ENCODE peak calls at places on chromosomes 6 and 20, in ten cellular contexts. One of them, this sample, is unnamed.
A peak's percentile ranks its signal among the peaks of the same experiment; 100 is the strongest.

GRCh38 chr20:35750611-35751010 is 8.6 kb upstream of the RBM39 start:
- DNase-seq in GM23338: no peak
- DNase-seq in suprapubic skin: no peak
- DNase-seq in upper lobe of right lung: no peak
- DNase-seq in CD4-positive, alpha-beta T cell: no peak
- DNase-seq in spleen: no peak
- DNase-seq in breast epithelium: no peak
- DNase-seq in AG04450: no peak
- DNase-seq in brain microvascular endothelial cell: no peak
- DNase-seq in IMR-90: no peak
- DNase-seq in this sample: no peak

GRCh38 chr6:39791311-39791710 is 865 bp upstream of the DAAM2 start:
- DNase-seq in suprapubic skin: no peak
- DNase-seq in spleen: no peak
- DNase-seq in AG04450: no peak
- DNase-seq in brain microvascular endothelial cell: no peak
- DNase-seq in CD4-positive, alpha-beta T cell: no peak
- DNase-seq in IMR-90: no peak
- DNase-seq in GM23338: peak; percentile 47
- DNase-seq in breast epithelium: no peak
- DNase-seq in upper lobe of right lung: no peak
- DNase-seq in this sample: no peak

GRCh38 chr6:168101201-168102092 is 22.4 kb upstream of the FRMD1 start:
- DNase-seq in GM23338: peak; percentile 58
- DNase-seq in upper lobe of right lung: peak; percentile 59
- DNase-seq in suprapubic skin: no peak
- DNase-seq in AG04450: no peak
- DNase-seq in spleen: peak; percentile 74
- DNase-seq in brain microvascular endothelial cell: no peak
- DNase-seq in CD4-positive, alpha-beta T cell: no peak
- DNase-seq in IMR-90: no peak
- DNase-seq in breast epithelium: no peak
- DNase-seq in this sample: no peak

GRCh38 chr6:129475477-129476247 is 234.3 kb downstream of the ARHGAP18 start:
- DNase-seq in spleen: no peak
- DNase-seq in IMR-90: peak; percentile 4
- DNase-seq in brain microvascular endothelial cell: no peak
- DNase-seq in GM23338: no peak
- DNase-seq in upper lobe of right lung: no peak
- DNase-seq in CD4-positive, alpha-beta T cell: no peak
- DNase-seq in AG04450: no peak
- DNase-seq in suprapubic skin: no peak
- DNase-seq in breast epithelium: no peak
- DNase-seq in this sample: no peak

GRCh38 chr6:152981989-152982767 is 663 bp downstream of the FBXO5 start:
- DNase-seq in suprapubic skin: peak; percentile 72
- DNase-seq in IMR-90: no peak
- DNase-seq in spleen: peak; percentile 90
- DNase-seq in breast epithelium: no peak
- DNase-seq in brain microvascular endothelial cell: no peak
- DNase-seq in upper lobe of right lung: peak; percentile 63
- DNase-seq in GM23338: peak; percentile 26
- DNase-seq in AG04450: no peak
- DNase-seq in CD4-positive, alpha-beta T cell: peak; percentile 35
- DNase-seq in this sample: no peak

GRCh38 chr6:31870385-31870921 is 7.8 kb upstream of the NEU1 start:
- DNase-seq in GM23338: peak; percentile 66
- DNase-seq in upper lobe of right lung: no peak
- DNase-seq in breast epithelium: no peak
- DNase-seq in spleen: no peak
- DNase-seq in AG04450: no peak
- DNase-seq in brain microvascular endothelial cell: no peak
- DNase-seq in IMR-90: no peak
- DNase-seq in suprapubic skin: no peak
- DNase-seq in CD4-positive, alpha-beta T cell: no peak
- DNase-seq in this sample: no peak

GRCh38 chr6:155448823-155449789 is 6.5 kb downstream of the NOX3 start:
- DNase-seq in AG04450: no peak
- DNase-seq in suprapubic skin: no peak
- DNase-seq in spleen: no peak
- DNase-seq in IMR-90: no peak
- DNase-seq in GM23338: peak; percentile 34
- DNase-seq in brain microvascular endothelial cell: no peak
- DNase-seq in upper lobe of right lung: no peak
- DNase-seq in CD4-positive, alpha-beta T cell: no peak
- DNase-seq in breast epithelium: no peak
- DNase-seq in this sample: no peak

GRCh38 chr6:160192840-160193239 is 65.8 kb downstream of the SLC22A2 start:
- DNase-seq in brain microvascular endothelial cell: no peak
- DNase-seq in IMR-90: no peak
- DNase-seq in GM23338: no peak
- DNase-seq in upper lobe of right lung: no peak
- DNase-seq in AG04450: no peak
- DNase-seq in breast epithelium: no peak
- DNase-seq in spleen: no peak
- DNase-seq in suprapubic skin: no peak
- DNase-seq in CD4-positive, alpha-beta T cell: no peak
- DNase-seq in this sample: no peak

GRCh38 chr20:52096117-52096516 is 95.5 kb downstream of the ZFP64 start:
- DNase-seq in suprapubic skin: peak; percentile 41
- DNase-seq in breast epithelium: no peak
- DNase-seq in GM23338: no peak
- DNase-seq in AG04450: no peak
- DNase-seq in brain microvascular endothelial cell: no peak
- DNase-seq in CD4-positive, alpha-beta T cell: no peak
- DNase-seq in upper lobe of right lung: no peak
- DNase-seq in IMR-90: no peak
- DNase-seq in spleen: no peak
- DNase-seq in this sample: no peak

GRCh38 chr6:24412294-24412693 is 9.6 kb downstream of the MRS2 start:
- DNase-seq in IMR-90: no peak
- DNase-seq in breast epithelium: no peak
- DNase-seq in brain microvascular endothelial cell: no peak
- DNase-seq in spleen: no peak
- DNase-seq in GM23338: no peak
- DNase-seq in CD4-positive, alpha-beta T cell: no peak
- DNase-seq in suprapubic skin: no peak
- DNase-seq in AG04450: no peak
- DNase-seq in upper lobe of right lung: no peak
- DNase-seq in this sample: no peak

GRCh38 chr6:51112731-51113130 is 294.1 kb downstream of the TFAP2B start:
- DNase-seq in CD4-positive, alpha-beta T cell: no peak
- DNase-seq in breast epithelium: no peak
- DNase-seq in brain microvascular endothelial cell: no peak
- DNase-seq in spleen: no peak
- DNase-seq in GM23338: no peak
- DNase-seq in AG04450: no peak
- DNase-seq in suprapubic skin: no peak
- DNase-seq in IMR-90: no peak
- DNase-seq in upper lobe of right lung: no peak
- DNase-seq in this sample: no peak

GRCh38 chr6:146526192-146526591 is 17.4 kb upstream of the RAB32 start:
- DNase-seq in AG04450: no peak
- DNase-seq in CD4-positive, alpha-beta T cell: no peak
- DNase-seq in spleen: no peak
- DNase-seq in IMR-90: no peak
- DNase-seq in brain microvascular endothelial cell: peak; percentile 17
- DNase-seq in GM23338: no peak
- DNase-seq in suprapubic skin: no peak
- DNase-seq in breast epithelium: no peak
- DNase-seq in upper lobe of right lung: no peak
- DNase-seq in this sample: no peak
- TF ChIP-seq CTCF in AG04450: peak; percentile 24
- TF ChIP-seq CTCF in CD4-positive, alpha-beta T cell: no peak
- TF ChIP-seq CTCF in spleen: no peak
- TF ChIP-seq CTCF in IMR-90: no peak
- TF ChIP-seq CTCF in brain microvascular endothelial cell: peak; percentile 48
- TF ChIP-seq CTCF in GM23338: peak; percentile 48
- TF ChIP-seq CTCF in suprapubic skin: no peak
- TF ChIP-seq CTCF in breast epithelium: no peak
- TF ChIP-seq CTCF in upper lobe of right lung: no peak
- TF ChIP-seq CTCF in this sample: no peak

GRCh38 chr20:2520617-2521016 is 11.9 kb upstream of the ZNF343 start:
- DNase-seq in suprapubic skin: no peak
- DNase-seq in IMR-90: no peak
- DNase-seq in breast epithelium: no peak
- DNase-seq in AG04450: no peak
- DNase-seq in GM23338: no peak
- DNase-seq in upper lobe of right lung: no peak
- DNase-seq in spleen: no peak
- DNase-seq in brain microvascular endothelial cell: no peak
- DNase-seq in CD4-positive, alpha-beta T cell: no peak
- DNase-seq in this sample: no peak

GRCh38 chr20:2518096-2518495 is 9.4 kb upstream of the ZNF343 start:
- DNase-seq in CD4-positive, alpha-beta T cell: no peak
- DNase-seq in brain microvascular endothelial cell: no peak
- DNase-seq in GM23338: no peak
- DNase-seq in upper lobe of right lung: no peak
- DNase-seq in suprapubic skin: no peak
- DNase-seq in IMR-90: no peak
- DNase-seq in breast epithelium: no peak
- DNase-seq in spleen: no peak
- DNase-seq in AG04450: no peak
- DNase-seq in this sample: no peak

GRCh38 chr20:2516399-2516798 is 7.7 kb upstream of the ZNF343 start:
- DNase-seq in suprapubic skin: no peak
- DNase-seq in CD4-positive, alpha-beta T cell: no peak
- DNase-seq in breast epithelium: no peak
- DNase-seq in spleen: no peak
- DNase-seq in GM23338: no peak
- DNase-seq in upper lobe of right lung: no peak
- DNase-seq in IMR-90: no peak
- DNase-seq in brain microvascular endothelial cell: no peak
- DNase-seq in AG04450: no peak
- DNase-seq in this sample: no peak

GRCh38 chr20:2519115-2519815 is 10.6 kb upstream of the ZNF343 start:
- DNase-seq in suprapubic skin: no peak
- DNase-seq in breast epithelium: no peak
- DNase-seq in upper lobe of right lung: no peak
- DNase-seq in GM23338: no peak
- DNase-seq in brain microvascular endothelial cell: peak; percentile 27
- DNase-seq in spleen: no peak
- DNase-seq in AG04450: peak; percentile 67
- DNase-seq in CD4-positive, alpha-beta T cell: no peak
- DNase-seq in IMR-90: peak; percentile 87
- DNase-seq in this sample: no peak

GRCh38 chr20:2518558-2518957 is 9.8 kb upstream of the ZNF343 start:
- DNase-seq in upper lobe of right lung: no peak
- DNase-seq in suprapubic skin: no peak
- DNase-seq in breast epithelium: no peak
- DNase-seq in spleen: no peak
- DNase-seq in CD4-positive, alpha-beta T cell: no peak
- DNase-seq in GM23338: no peak
- DNase-seq in AG04450: no peak
- DNase-seq in brain microvascular endothelial cell: no peak
- DNase-seq in IMR-90: no peak
- DNase-seq in this sample: no peak
- H3K27me3 ChIP-seq in upper lobe of right lung: no peaks in the 10 kb centered on the region
- H3K27me3 ChIP-seq in suprapubic skin: no peaks in the 10 kb centered on the region
- H3K27me3 ChIP-seq in breast epithelium: no peaks in the 10 kb centered on the region
- H3K27me3 ChIP-seq in spleen: no peaks in the 10 kb centered on the region
- H3K27me3 ChIP-seq in CD4-positive, alpha-beta T cell: no peaks in the 10 kb centered on the region
- H3K27me3 ChIP-seq in GM23338: peaks cover 100% of the 10 kb centered on the region
- H3K27me3 ChIP-seq in AG04450: no peaks in the 10 kb centered on the region
- H3K27me3 ChIP-seq in brain microvascular endothelial cell: no peaks in the 10 kb centered on the region
- H3K27me3 ChIP-seq in IMR-90: no peaks in the 10 kb centered on the region
- H3K27me3 ChIP-seq in this sample: no peaks in the 10 kb centered on the region

GRCh38 chr20:24565952-24566351 is 96.5 kb downstream of the SYNDIG1 start:
- DNase-seq in CD4-positive, alpha-beta T cell: no peak
- DNase-seq in spleen: no peak
- DNase-seq in breast epithelium: no peak
- DNase-seq in upper lobe of right lung: no peak
- DNase-seq in AG04450: no peak
- DNase-seq in brain microvascular endothelial cell: no peak
- DNase-seq in suprapubic skin: no peak
- DNase-seq in GM23338: no peak
- DNase-seq in IMR-90: no peak
- DNase-seq in this sample: no peak

GRCh38 chr20:24571159-24571558 is 101.7 kb downstream of the SYNDIG1 start:
- DNase-seq in spleen: no peak
- DNase-seq in IMR-90: no peak
- DNase-seq in breast epithelium: no peak
- DNase-seq in AG04450: no peak
- DNase-seq in upper lobe of right lung: no peak
- DNase-seq in CD4-positive, alpha-beta T cell: no peak
- DNase-seq in suprapubic skin: no peak
- DNase-seq in GM23338: no peak
- DNase-seq in brain microvascular endothelial cell: no peak
- DNase-seq in this sample: no peak

GRCh38 chr20:24568842-24569241 is 99.4 kb downstream of the SYNDIG1 start:
- DNase-seq in AG04450: no peak
- DNase-seq in CD4-positive, alpha-beta T cell: no peak
- DNase-seq in spleen: no peak
- DNase-seq in suprapubic skin: no peak
- DNase-seq in breast epithelium: no peak
- DNase-seq in GM23338: no peak
- DNase-seq in IMR-90: no peak
- DNase-seq in brain microvascular endothelial cell: no peak
- DNase-seq in upper lobe of right lung: no peak
- DNase-seq in this sample: no peak

GRCh38 chr20:24567508-24567907 is 98.1 kb downstream of the SYNDIG1 start:
- DNase-seq in GM23338: no peak
- DNase-seq in CD4-positive, alpha-beta T cell: no peak
- DNase-seq in AG04450: no peak
- DNase-seq in suprapubic skin: no peak
- DNase-seq in spleen: no peak
- DNase-seq in upper lobe of right lung: peak; percentile 29
- DNase-seq in brain microvascular endothelial cell: no peak
- DNase-seq in breast epithelium: no peak
- DNase-seq in IMR-90: no peak
- DNase-seq in this sample: no peak

DNA sequence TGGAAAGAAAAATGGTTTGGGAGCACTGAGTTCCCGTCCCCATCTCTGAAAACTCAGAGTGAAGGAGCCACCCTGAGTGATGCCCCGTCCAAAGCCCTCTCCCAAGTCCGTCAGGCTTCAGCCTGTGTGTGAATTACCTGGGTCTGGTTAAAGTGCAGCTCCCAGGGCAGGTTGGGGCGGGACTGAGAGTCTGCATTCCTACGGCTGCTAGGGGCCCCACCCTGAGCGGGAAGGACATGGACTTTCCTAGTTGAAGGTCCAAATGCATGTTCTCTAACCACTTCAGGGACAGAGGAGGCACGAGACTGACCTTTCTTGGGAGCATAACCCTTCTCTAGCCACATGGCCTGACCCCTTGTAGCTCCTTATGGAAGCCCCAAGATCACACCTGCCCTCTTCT is 97.2 kb downstream of the SYNDIG1 start:
- DNase-seq in suprapubic skin: no peak
- DNase-seq in IMR-90: no peak
- DNase-seq in breast epithelium: no peak
- DNase-seq in upper lobe of right lung: no peak
- DNase-seq in CD4-positive, alpha-beta T cell: no peak
- DNase-seq in spleen: no peak
- DNase-seq in AG04450: no peak
- DNase-seq in GM23338: no peak
- DNase-seq in brain microvascular endothelial cell: no peak
- DNase-seq in this sample: no peak
- TF ChIP-seq CTCF in suprapubic skin: no peak
- TF ChIP-seq CTCF in IMR-90: no peak
- TF ChIP-seq CTCF in breast epithelium: no peak
- TF ChIP-seq CTCF in upper lobe of right lung: no peak
- TF ChIP-seq CTCF in CD4-positive, alpha-beta T cell: no peak
- TF ChIP-seq CTCF in spleen: no peak
- TF ChIP-seq CTCF in AG04450: no peak
- TF ChIP-seq CTCF in GM23338: no peak
- TF ChIP-seq CTCF in brain microvascular endothelial cell: no peak
- TF ChIP-seq CTCF in this sample: no peak

GRCh38 chr6:27268803-27269202 is 21.3 kb downstream of the PRSS16 start:
- DNase-seq in brain microvascular endothelial cell: no peak
- DNase-seq in IMR-90: no peak
- DNase-seq in GM23338: no peak
- DNase-seq in upper lobe of right lung: no peak
- DNase-seq in CD4-positive, alpha-beta T cell: no peak
- DNase-seq in suprapubic skin: no peak
- DNase-seq in AG04450: no peak
- DNase-seq in spleen: no peak
- DNase-seq in breast epithelium: no peak
- DNase-seq in this sample: no peak
- H3K27me3 ChIP-seq in brain microvascular endothelial cell: peaks cover 8% of the 10 kb centered on the region
- H3K27me3 ChIP-seq in IMR-90: peaks cover 11% of the 10 kb centered on the region
- H3K27me3 ChIP-seq in GM23338: peaks cover 41% of the 10 kb centered on the region
- H3K27me3 ChIP-seq in upper lobe of right lung: peaks cover 66% of the 10 kb centered on the region
- H3K27me3 ChIP-seq in CD4-positive, alpha-beta T cell: peaks cover 66% of the 10 kb centered on the region
- H3K27me3 ChIP-seq in suprapubic skin: peaks cover 73% of the 10 kb centered on the region
- H3K27me3 ChIP-seq in AG04450: no peaks in the 10 kb centered on the region
- H3K27me3 ChIP-seq in spleen: peaks cover 30% of the 10 kb centered on the region
- H3K27me3 ChIP-seq in breast epithelium: no peaks in the 10 kb centered on the region
- H3K27me3 ChIP-seq in this sample: no peaks in the 10 kb centered on the region

This sample was measured in tibial nerve.